ENCODE peak calls at places on chromosomes 2 and 18, in six cellular contexts. One of them, this sample, is unnamed.

GRCh38 chr18:45715212-45715780 is 8.7 kb upstream of the SLC14A1 start:
- DNase-seq in kidney: no peak
- DNase-seq in activated T-cell treated with anti-CD3 and anti-CD28 coated beads for 24 hours: no peak
- DNase-seq in tibial artery: no peak
- DNase-seq in trophoblast cell: no peak
- DNase-seq in activated CD8-positive, alpha-beta memory T cell treated with anti-CD3 and anti-CD28 coated beads, Interleukin-2, amount 50 U/mL, for 4 hours: no peak
- DNase-seq in this sample: no peak

GRCh38 chr18:48022531-48023330 is 92.3 kb upstream of the SMAD2 start:
- DNase-seq in trophoblast cell: peak; percentile 90
- DNase-seq in activated T-cell treated with anti-CD3 and anti-CD28 coated beads for 24 hours: no peak
- DNase-seq in activated CD8-positive, alpha-beta memory T cell treated with anti-CD3 and anti-CD28 coated beads, Interleukin-2, amount 50 U/mL, for 4 hours: no peak
- DNase-seq in kidney: no peak
- DNase-seq in tibial artery: peak; percentile 59
- DNase-seq in this sample: peak; percentile 68

GRCh38 chr2:38665854-38666577 is at the start of gene GALM:
- DNase-seq in tibial artery: peak; percentile 96
- DNase-seq in activated T-cell treated with anti-CD3 and anti-CD28 coated beads for 24 hours: peak; percentile 51
- DNase-seq in trophoblast cell: peak; percentile 98
- DNase-seq in kidney: peak; percentile 93
- DNase-seq in activated CD8-positive, alpha-beta memory T cell treated with anti-CD3 and anti-CD28 coated beads, Interleukin-2, amount 50 U/mL, for 4 hours: peak; percentile 44
- DNase-seq in this sample: peak; percentile 93

GRCh38 chr2:171244970-171245782 is 84.5 kb upstream of the TLK1 start:
- DNase-seq in trophoblast cell: peak; percentile 47
- DNase-seq in kidney: no peak
- DNase-seq in activated T-cell treated with anti-CD3 and anti-CD28 coated beads for 24 hours: no peak
- DNase-seq in activated CD8-positive, alpha-beta memory T cell treated with anti-CD3 and anti-CD28 coated beads, Interleukin-2, amount 50 U/mL, for 4 hours: no peak
- DNase-seq in tibial artery: no peak
- DNase-seq in this sample: no peak

GRCh38 chr18:54358495-54358793 is 738 bp downstream of the C18orf54 start:
- DNase-seq in kidney: peak; percentile 71
- DNase-seq in activated CD8-positive, alpha-beta memory T cell treated with anti-CD3 and anti-CD28 coated beads, Interleukin-2, amount 50 U/mL, for 4 hours: no peak
- DNase-seq in trophoblast cell: peak; percentile 37
- DNase-seq in activated T-cell treated with anti-CD3 and anti-CD28 coated beads for 24 hours: no peak
- DNase-seq in tibial artery: no peak
- DNase-seq in this sample: no peak

GRCh38 chr2:42863320-42863719 is 70.9 kb upstream of the HAAO start:
- DNase-seq in activated CD8-positive, alpha-beta memory T cell treated with anti-CD3 and anti-CD28 coated beads, Interleukin-2, amount 50 U/mL, for 4 hours: no peak
- DNase-seq in activated T-cell treated with anti-CD3 and anti-CD28 coated beads for 24 hours: no peak
- DNase-seq in tibial artery: no peak
- DNase-seq in kidney: no peak
- DNase-seq in trophoblast cell: no peak
- DNase-seq in this sample: no peak

GRCh38 chr2:181143790-181144300 is 163.4 kb downstream of the UBE2E3 start:
- DNase-seq in tibial artery: no peak
- DNase-seq in kidney: no peak
- DNase-seq in activated CD8-positive, alpha-beta memory T cell treated with anti-CD3 and anti-CD28 coated beads, Interleukin-2, amount 50 U/mL, for 4 hours: no peak
- DNase-seq in trophoblast cell: no peak
- DNase-seq in activated T-cell treated with anti-CD3 and anti-CD28 coated beads for 24 hours: no peak
- DNase-seq in this sample: no peak

GRCh38 chr2:46187112-46187618 is 110.0 kb upstream of the EPAS1 start:
- DNase-seq in tibial artery: no peak
- DNase-seq in kidney: no peak
- DNase-seq in activated CD8-positive, alpha-beta memory T cell treated with anti-CD3 and anti-CD28 coated beads, Interleukin-2, amount 50 U/mL, for 4 hours: no peak
- DNase-seq in trophoblast cell: peak; percentile 17
- DNase-seq in activated T-cell treated with anti-CD3 and anti-CD28 coated beads for 24 hours: peak; percentile 21
- DNase-seq in this sample: no peak

GRCh38 chr18:74282359-74283254 is 9.2 kb downstream of the CYB5A start:
- DNase-seq in kidney: no peak
- DNase-seq in activated CD8-positive, alpha-beta memory T cell treated with anti-CD3 and anti-CD28 coated beads, Interleukin-2, amount 50 U/mL, for 4 hours: no peak
- DNase-seq in trophoblast cell: peak; percentile 55
- DNase-seq in tibial artery: no peak
- DNase-seq in activated T-cell treated with anti-CD3 and anti-CD28 coated beads for 24 hours: no peak
- DNase-seq in this sample: no peak

GRCh38 chr2:235394278-235394828 is 99.5 kb upstream of the AGAP1 start:
- DNase-seq in activated CD8-positive, alpha-beta memory T cell treated with anti-CD3 and anti-CD28 coated beads, Interleukin-2, amount 50 U/mL, for 4 hours: no peak
- DNase-seq in tibial artery: no peak
- DNase-seq in activated T-cell treated with anti-CD3 and anti-CD28 coated beads for 24 hours: no peak
- DNase-seq in kidney: no peak
- DNase-seq in trophoblast cell: peak; percentile 87
- DNase-seq in this sample: no peak

This sample was measured in posterior vena cava.